ENCODE peak calls at places on chromosomes 3 and 15, in eight cellular contexts. B is HFFc6, U is hepatocyte, T is astrocyte, Z is coronary artery, W is activated B cell treated with CpG ODN at 0.5 μM for 24 hours, N is fibroblast of mammary gland, R is pancreas. Y is an unnamed sample.

GRCh38 chr15:57866149-57866736 is 159.7 kb downstream of the POLR2M start:
- DNase-seq in B (peak; percentile 12), U (peak; percentile 71), T (no peak), Z (no peak), W (peak; percentile 19), N (peak; percentile 47), R (peak; percentile 67), Y (peak; percentile 86)

GRCh38 chr15:52786436-52787122 is 3.6 kb downstream of the ONECUT1 start:
- DNase-seq in B (no peak), U (no peak), T (no peak), Z (no peak), W (no peak), N (no peak), R (no peak), Y (no peak)

GRCh38 chr15:58840048-58840447 is 68.9 kb downstream of the MINDY2 start:
- DNase-seq in B (peak; percentile 10), U (no peak), T (peak; percentile 51), Z (no peak), W (no peak), N (peak; percentile 38), R (no peak), Y (peak; percentile 56)

GRCh38 chr3:27279153-27279552 is 90.0 kb downstream of the NEK10 start:
- DNase-seq in B (no peak), U (peak; percentile 49), T (no peak), Z (no peak), W (no peak), N (peak; percentile 15), R (no peak), Y (no peak)

GRCh38 chr3:186669378-186670084 is 3.7 kb downstream of the HRG start:
- DNase-seq in B (no peak), U (no peak), T (no peak), Z (no peak), W (no peak), N (no peak), R (no peak), Y (peak; percentile 41)

GRCh38 chr15:45434168-45434567 is 55.8 kb upstream of the GATM start:
- DNase-seq in B (no peak), U (no peak), T (no peak), Z (no peak), W (no peak), N (no peak), R (no peak), Y (no peak)

GRCh38 chr3:98333989-98334606 is 19.6 kb upstream of the OR5K4 start:
- DNase-seq in B (peak; percentile 5), U (no peak), T (no peak), Z (no peak), W (no peak), N (peak; percentile 61), R (no peak), Y (peak; percentile 9)

GRCh38 chr3:58536501-58537411 is at the start of gene ACOX2:
- DNase-seq in B (no peak), U (peak; percentile 65), T (peak; percentile 59), Z (peak; percentile 82), W (no peak), N (peak; percentile 67), R (no peak), Y (no peak)

GRCh38 chr3:49133226-49133951 is 539 bp upstream of the LAMB2 start:
- DNase-seq in B (peak; percentile 81), U (peak; percentile 92), T (peak; percentile 90), Z (peak; percentile 90), W (no peak), N (peak; percentile 84), R (peak; percentile 91), Y (peak; percentile 80)

GRCh38 chr3:194824676-194825075 is 139.0 kb downstream of the FAM43A start:
- DNase-seq in B (no peak), U (no peak), T (peak; percentile 83), Z (no peak), W (no peak), N (peak; percentile 87), R (no peak), Y (no peak)

GRCh38 chr3:120567370-120568197 is 28.6 kb upstream of the NDUFB4 start:
- DNase-seq in B (peak; percentile 69), U (peak; percentile 54), T (peak; percentile 65), Z (no peak), W (no peak), N (peak; percentile 44), R (no peak), Y (peak; percentile 19)

GRCh38 chr15:77192451-77192850 is 121.5 kb upstream of the TSPAN3 start:
- DNase-seq in B (no peak), U (no peak), T (no peak), Z (no peak), W (no peak), N (no peak), R (no peak), Y (no peak)

GRCh38 chr3:136752046-136752326 is 192 bp downstream of the STAG1 start:
- DNase-seq in B (no peak), U (peak; percentile 85), T (no peak), Z (no peak), W (no peak), N (no peak), R (no peak), Y (no peak)

GRCh38 chr3:57160046-57160730 is 5.0 kb downstream of the IL17RD start:
- DNase-seq in B (no peak), U (no peak), T (no peak), Z (no peak), W (no peak), N (no peak), R (no peak), Y (no peak)

GRCh38 chr3:33732394-33732793 is 14.3 kb upstream of the CLASP2 start:
- DNase-seq in B (no peak), U (no peak), T (no peak), Z (no peak), W (no peak), N (no peak), R (no peak), Y (no peak)

GRCh38 chr15:56390739-56391267 is 25.6 kb downstream of the TEX9 start:
- DNase-seq in B (no peak), U (no peak), T (peak; percentile 3), Z (no peak), W (no peak), N (peak; percentile 36), R (no peak), Y (no peak)

GRCh38 chr3:193744048-193744821 is 151.2 kb downstream of the OPA1 start:
- DNase-seq in B (no peak), U (peak; percentile 92), T (peak; percentile 13), Z (no peak), W (no peak), N (no peak), R (peak; percentile 56), Y (peak; percentile 85)

GRCh38 chr3:123419850-123420292 is 29.0 kb downstream of the ADCY5 start:
- DNase-seq in B (no peak), U (no peak), T (no peak), Z (peak; percentile 89), W (no peak), N (peak; percentile 2), R (no peak), Y (peak; percentile 55)

GRCh38 chr3:58388550-58389061 is 45.0 kb downstream of the PDHB start:
- DNase-seq in B (peak; percentile 60), U (peak; percentile 44), T (peak; percentile 79), Z (no peak), W (no peak), N (peak; percentile 83), R (no peak), Y (no peak)

GRCh38 chr15:38253448-38253847 is 812 bp downstream of the SPRED1 start:
- DNase-seq in B (peak; percentile 69), U (peak; percentile 40), T (peak; percentile 85), Z (no peak), W (no peak), N (peak; percentile 83), R (no peak), Y (no peak)

DNA sequence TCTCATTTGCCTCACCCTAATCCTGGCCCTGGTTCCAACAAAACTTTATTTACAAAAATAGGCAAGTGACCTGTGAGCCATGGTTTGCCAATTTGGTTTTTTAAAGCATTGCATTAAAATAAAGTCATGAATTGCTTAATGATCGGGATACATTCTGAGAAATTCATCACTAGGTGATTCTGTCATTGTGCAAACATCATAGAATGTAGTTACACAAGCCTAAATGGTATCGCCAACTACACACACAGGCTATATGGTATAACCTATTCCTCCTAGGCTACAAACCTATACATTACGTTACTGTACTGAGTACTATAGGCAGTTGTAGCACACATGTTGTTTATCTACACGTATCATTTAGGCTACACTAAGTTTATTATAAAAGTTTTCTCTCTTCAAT is 45.9 kb upstream of the SSR3 start:
- DNase-seq in B (no peak), U (no peak), T (no peak), Z (no peak), W (no peak), N (no peak), R (no peak), Y (no peak)
- TF ChIP-seq CTCF in B (no peak), U (no peak), T (no peak), Z (no peak), W (no peak), N (no peak), R (no peak), Y (no peak)

DNA sequence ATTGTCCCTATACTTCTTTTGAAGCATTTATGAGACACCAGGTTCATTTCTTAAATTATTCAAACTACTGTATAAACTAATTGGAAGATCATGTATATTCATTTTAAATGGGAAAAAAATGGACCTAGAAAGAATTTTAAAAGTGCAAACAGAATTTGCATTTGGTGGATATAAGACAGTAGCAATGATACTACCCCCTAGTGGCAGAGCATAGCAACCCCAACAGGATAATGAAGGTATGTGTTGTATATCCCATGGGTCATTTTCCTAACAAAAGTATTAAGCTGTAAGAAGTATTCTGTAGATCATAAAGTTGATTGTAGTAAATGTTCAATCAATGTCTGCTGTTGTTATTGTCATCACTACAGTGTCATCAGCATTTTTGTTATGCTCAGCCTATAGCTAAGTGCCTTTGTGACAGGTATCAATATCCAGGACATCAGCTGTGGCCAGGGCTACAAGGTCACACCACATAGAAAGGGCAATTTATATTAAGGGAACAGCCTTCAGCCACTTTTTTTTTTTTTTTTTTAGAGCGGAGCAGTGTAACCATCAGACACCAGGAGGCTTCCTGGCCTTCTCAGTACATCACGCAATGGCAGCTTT is 175.8 kb downstream of the FOXB1 start:
- DNase-seq in B (peak; percentile 56), U (peak; percentile 71), T (peak; percentile 23), Z (no peak), W (no peak), N (peak; percentile 68), R (no peak), Y (peak; percentile 58)
- TF ChIP-seq CTCF in B (peak; percentile 93), U (peak; percentile 64), T (peak; percentile 93), Z (peak; percentile 18), W (peak; percentile 47), N (peak; percentile 96), R (peak; percentile 47), Y (peak; percentile 66)

DNA sequence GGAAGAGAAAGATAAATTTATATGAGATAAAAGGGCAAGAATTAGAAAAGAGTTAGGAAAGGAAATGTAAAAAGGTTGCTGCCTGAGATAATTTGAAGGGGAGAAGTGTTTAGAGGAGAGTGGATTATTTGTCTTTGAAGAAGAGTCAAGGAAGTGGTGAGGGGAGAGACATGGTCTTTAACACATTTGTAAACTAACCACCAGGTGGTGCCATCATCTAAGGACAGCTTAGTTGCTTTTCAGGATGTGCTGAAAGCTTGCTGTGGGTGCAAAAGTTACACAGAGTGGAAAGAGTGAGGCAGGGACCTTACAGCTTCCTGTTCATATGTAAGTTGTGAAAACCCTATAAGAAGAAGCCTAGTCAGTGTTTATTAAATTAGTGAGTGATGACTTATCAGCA is 114.1 kb upstream of the DNAJC19 start:
- DNase-seq in B (no peak), U (peak; percentile 19), T (no peak), Z (no peak), W (no peak), N (peak; percentile 18), R (no peak), Y (peak; percentile 46)
- TF ChIP-seq CTCF in B (peak; percentile 43), U (no peak), T (no peak), Z (no peak), W (no peak), N (peak; percentile 35), R (no peak), Y (peak; percentile 67)

GRCh38 chr3:141370065-141370533 is 1.8 kb downstream of the ZBTB38 start:
- DNase-seq in B (peak; percentile 73), U (peak; percentile 85), T (peak; percentile 87), Z (peak; percentile 79), W (no peak), N (peak; percentile 92), R (no peak), Y (peak; percentile 79)
- TF ChIP-seq CTCF in B (peak; percentile 16), U (peak; percentile 47), T (peak; percentile 21), Z (peak; percentile 24), W (no peak), N (peak; percentile 24), R (no peak), Y (peak; percentile 18)